ENCODE peak calls at places on chromosomes 7 and 10, in nine cellular contexts. One of them, this sample, is unnamed.
A peak's percentile ranks its signal among the peaks of the same experiment; 100 is the strongest.

GRCh38 chr10:12500406-12501303 is 151.3 kb downstream of the CAMK1D start:
- DNase-seq in hippocampal formation: no peak
- DNase-seq in stimulated activated CD8-positive, alpha-beta memory T cell treated with anti-CD3 and anti-CD28 coated beads, Interleukin-2, amount 100 ng/mL, for 48 hours: no peak
- DNase-seq in NCI-H748 treated with DMSO at 0.1 percent for 48 hours: peak; percentile 73
- DNase-seq in stomach: peak; percentile 23
- DNase-seq in activated CD8-positive, alpha-beta memory T cell treated with anti-CD3 and anti-CD28 coated beads for 48 hours: no peak
- DNase-seq in NCI-H1417: peak; percentile 62
- DNase-seq in neural progenitor cell: no peak
- DNase-seq in activated naive CD8-positive, alpha-beta T cell treated with anti-CD3 and anti-CD28 coated beads, Interleukin-2, amount 50 U/mL, for 24 hours: no peak
- DNase-seq in this sample: no peak

GRCh38 chr7:48130658-48131108 is 40.6 kb upstream of the ABCA13 start:
- DNase-seq in activated CD8-positive, alpha-beta memory T cell treated with anti-CD3 and anti-CD28 coated beads for 48 hours: no peak
- DNase-seq in NCI-H1417: no peak
- DNase-seq in stimulated activated CD8-positive, alpha-beta memory T cell treated with anti-CD3 and anti-CD28 coated beads, Interleukin-2, amount 100 ng/mL, for 48 hours: no peak
- DNase-seq in hippocampal formation: no peak
- DNase-seq in neural progenitor cell: no peak
- DNase-seq in activated naive CD8-positive, alpha-beta T cell treated with anti-CD3 and anti-CD28 coated beads, Interleukin-2, amount 50 U/mL, for 24 hours: no peak
- DNase-seq in NCI-H748 treated with DMSO at 0.1 percent for 48 hours: no peak
- DNase-seq in stomach: no peak
- DNase-seq in this sample: no peak

GRCh38 chr10:67917683-67918082 is 33.2 kb downstream of the SIRT1 start:
- DNase-seq in stimulated activated CD8-positive, alpha-beta memory T cell treated with anti-CD3 and anti-CD28 coated beads, Interleukin-2, amount 100 ng/mL, for 48 hours: no peak
- DNase-seq in hippocampal formation: no peak
- DNase-seq in neural progenitor cell: no peak
- DNase-seq in activated naive CD8-positive, alpha-beta T cell treated with anti-CD3 and anti-CD28 coated beads, Interleukin-2, amount 50 U/mL, for 24 hours: no peak
- DNase-seq in NCI-H748 treated with DMSO at 0.1 percent for 48 hours: no peak
- DNase-seq in activated CD8-positive, alpha-beta memory T cell treated with anti-CD3 and anti-CD28 coated beads for 48 hours: no peak
- DNase-seq in NCI-H1417: no peak
- DNase-seq in stomach: no peak
- DNase-seq in this sample: no peak

GRCh38 chr7:39353615-39354376 is 212.4 kb upstream of the YAE1 start:
- DNase-seq in stomach: peak; percentile 62
- DNase-seq in NCI-H1417: no peak
- DNase-seq in NCI-H748 treated with DMSO at 0.1 percent for 48 hours: peak; percentile 17
- DNase-seq in stimulated activated CD8-positive, alpha-beta memory T cell treated with anti-CD3 and anti-CD28 coated beads, Interleukin-2, amount 100 ng/mL, for 48 hours: no peak
- DNase-seq in activated naive CD8-positive, alpha-beta T cell treated with anti-CD3 and anti-CD28 coated beads, Interleukin-2, amount 50 U/mL, for 24 hours: no peak
- DNase-seq in neural progenitor cell: peak; percentile 81
- DNase-seq in activated CD8-positive, alpha-beta memory T cell treated with anti-CD3 and anti-CD28 coated beads for 48 hours: no peak
- DNase-seq in hippocampal formation: no peak
- DNase-seq in this sample: no peak

GRCh38 chr7:33128631-33128989 is 754 bp upstream of the BBS9 start:
- DNase-seq in neural progenitor cell: no peak
- DNase-seq in hippocampal formation: no peak
- DNase-seq in NCI-H748 treated with DMSO at 0.1 percent for 48 hours: no peak
- DNase-seq in activated CD8-positive, alpha-beta memory T cell treated with anti-CD3 and anti-CD28 coated beads for 48 hours: no peak
- DNase-seq in stimulated activated CD8-positive, alpha-beta memory T cell treated with anti-CD3 and anti-CD28 coated beads, Interleukin-2, amount 100 ng/mL, for 48 hours: no peak
- DNase-seq in activated naive CD8-positive, alpha-beta T cell treated with anti-CD3 and anti-CD28 coated beads, Interleukin-2, amount 50 U/mL, for 24 hours: no peak
- DNase-seq in stomach: no peak
- DNase-seq in NCI-H1417: no peak
- DNase-seq in this sample: no peak

GRCh38 chr7:135620447-135620846 is 41.9 kb upstream of the STMP1 start:
- DNase-seq in NCI-H748 treated with DMSO at 0.1 percent for 48 hours: no peak
- DNase-seq in neural progenitor cell: no peak
- DNase-seq in activated naive CD8-positive, alpha-beta T cell treated with anti-CD3 and anti-CD28 coated beads, Interleukin-2, amount 50 U/mL, for 24 hours: no peak
- DNase-seq in hippocampal formation: no peak
- DNase-seq in activated CD8-positive, alpha-beta memory T cell treated with anti-CD3 and anti-CD28 coated beads for 48 hours: no peak
- DNase-seq in stomach: no peak
- DNase-seq in NCI-H1417: no peak
- DNase-seq in stimulated activated CD8-positive, alpha-beta memory T cell treated with anti-CD3 and anti-CD28 coated beads, Interleukin-2, amount 100 ng/mL, for 48 hours: no peak
- DNase-seq in this sample: no peak

GRCh38 chr10:122953827-122954730 is at the start of gene C10orf88:
- DNase-seq in stimulated activated CD8-positive, alpha-beta memory T cell treated with anti-CD3 and anti-CD28 coated beads, Interleukin-2, amount 100 ng/mL, for 48 hours: peak; percentile 95
- DNase-seq in stomach: peak; percentile 97
- DNase-seq in hippocampal formation: peak; percentile 98
- DNase-seq in activated CD8-positive, alpha-beta memory T cell treated with anti-CD3 and anti-CD28 coated beads for 48 hours: peak; percentile 86
- DNase-seq in NCI-H1417: peak; percentile 93
- DNase-seq in neural progenitor cell: peak; percentile 98
- DNase-seq in NCI-H748 treated with DMSO at 0.1 percent for 48 hours: peak; percentile 90
- DNase-seq in activated naive CD8-positive, alpha-beta T cell treated with anti-CD3 and anti-CD28 coated beads, Interleukin-2, amount 50 U/mL, for 24 hours: peak; percentile 97
- DNase-seq in this sample: peak; percentile 99

GRCh38 chr10:124231188-124232135 is 138.1 kb upstream of the CHST15 start:
- DNase-seq in NCI-H748 treated with DMSO at 0.1 percent for 48 hours: no peak
- DNase-seq in activated CD8-positive, alpha-beta memory T cell treated with anti-CD3 and anti-CD28 coated beads for 48 hours: no peak
- DNase-seq in neural progenitor cell: no peak
- DNase-seq in stomach: no peak
- DNase-seq in hippocampal formation: no peak
- DNase-seq in activated naive CD8-positive, alpha-beta T cell treated with anti-CD3 and anti-CD28 coated beads, Interleukin-2, amount 50 U/mL, for 24 hours: peak; percentile 32
- DNase-seq in stimulated activated CD8-positive, alpha-beta memory T cell treated with anti-CD3 and anti-CD28 coated beads, Interleukin-2, amount 100 ng/mL, for 48 hours: peak; percentile 8
- DNase-seq in NCI-H1417: no peak
- DNase-seq in this sample: no peak

GRCh38 chr7:7962851-7963250 is 5.7 kb upstream of the GLCCI1 start:
- DNase-seq in activated naive CD8-positive, alpha-beta T cell treated with anti-CD3 and anti-CD28 coated beads, Interleukin-2, amount 50 U/mL, for 24 hours: no peak
- DNase-seq in NCI-H748 treated with DMSO at 0.1 percent for 48 hours: no peak
- DNase-seq in stimulated activated CD8-positive, alpha-beta memory T cell treated with anti-CD3 and anti-CD28 coated beads, Interleukin-2, amount 100 ng/mL, for 48 hours: no peak
- DNase-seq in stomach: no peak
- DNase-seq in neural progenitor cell: no peak
- DNase-seq in hippocampal formation: no peak
- DNase-seq in activated CD8-positive, alpha-beta memory T cell treated with anti-CD3 and anti-CD28 coated beads for 48 hours: no peak
- DNase-seq in NCI-H1417: no peak
- DNase-seq in this sample: no peak

GRCh38 chr10:51097546-51097945 is 23.3 kb downstream of the PRKG1 start:
- DNase-seq in NCI-H1417: no peak
- DNase-seq in activated naive CD8-positive, alpha-beta T cell treated with anti-CD3 and anti-CD28 coated beads, Interleukin-2, amount 50 U/mL, for 24 hours: no peak
- DNase-seq in stomach: no peak
- DNase-seq in stimulated activated CD8-positive, alpha-beta memory T cell treated with anti-CD3 and anti-CD28 coated beads, Interleukin-2, amount 100 ng/mL, for 48 hours: no peak
- DNase-seq in NCI-H748 treated with DMSO at 0.1 percent for 48 hours: no peak
- DNase-seq in activated CD8-positive, alpha-beta memory T cell treated with anti-CD3 and anti-CD28 coated beads for 48 hours: no peak
- DNase-seq in neural progenitor cell: no peak
- DNase-seq in hippocampal formation: no peak
- DNase-seq in this sample: no peak

GRCh38 chr10:13823046-13823711 is 236.4 kb downstream of the PRPF18 start:
- DNase-seq in activated naive CD8-positive, alpha-beta T cell treated with anti-CD3 and anti-CD28 coated beads, Interleukin-2, amount 50 U/mL, for 24 hours: no peak
- DNase-seq in stimulated activated CD8-positive, alpha-beta memory T cell treated with anti-CD3 and anti-CD28 coated beads, Interleukin-2, amount 100 ng/mL, for 48 hours: no peak
- DNase-seq in neural progenitor cell: peak; percentile 40
- DNase-seq in hippocampal formation: peak; percentile 33
- DNase-seq in stomach: no peak
- DNase-seq in activated CD8-positive, alpha-beta memory T cell treated with anti-CD3 and anti-CD28 coated beads for 48 hours: no peak
- DNase-seq in NCI-H1417: no peak
- DNase-seq in NCI-H748 treated with DMSO at 0.1 percent for 48 hours: no peak
- DNase-seq in this sample: no peak

GRCh38 chr10:404341-404740 is 269.1 kb downstream of the ZMYND11 start:
- DNase-seq in stimulated activated CD8-positive, alpha-beta memory T cell treated with anti-CD3 and anti-CD28 coated beads, Interleukin-2, amount 100 ng/mL, for 48 hours: no peak
- DNase-seq in neural progenitor cell: no peak
- DNase-seq in activated CD8-positive, alpha-beta memory T cell treated with anti-CD3 and anti-CD28 coated beads for 48 hours: no peak
- DNase-seq in activated naive CD8-positive, alpha-beta T cell treated with anti-CD3 and anti-CD28 coated beads, Interleukin-2, amount 50 U/mL, for 24 hours: no peak
- DNase-seq in NCI-H748 treated with DMSO at 0.1 percent for 48 hours: no peak
- DNase-seq in stomach: no peak
- DNase-seq in hippocampal formation: no peak
- DNase-seq in NCI-H1417: no peak
- DNase-seq in this sample: no peak

GRCh38 chr7:40489844-40490602 is 355.2 kb downstream of the SUGCT start:
- DNase-seq in hippocampal formation: no peak
- DNase-seq in stomach: no peak
- DNase-seq in neural progenitor cell: no peak
- DNase-seq in NCI-H1417: no peak
- DNase-seq in activated CD8-positive, alpha-beta memory T cell treated with anti-CD3 and anti-CD28 coated beads for 48 hours: no peak
- DNase-seq in NCI-H748 treated with DMSO at 0.1 percent for 48 hours: no peak
- DNase-seq in stimulated activated CD8-positive, alpha-beta memory T cell treated with anti-CD3 and anti-CD28 coated beads, Interleukin-2, amount 100 ng/mL, for 48 hours: no peak
- DNase-seq in activated naive CD8-positive, alpha-beta T cell treated with anti-CD3 and anti-CD28 coated beads, Interleukin-2, amount 50 U/mL, for 24 hours: no peak
- DNase-seq in this sample: no peak

GRCh38 chr7:27162930-27163775 is 2.2 kb downstream of the HOXA9 start:
- DNase-seq in NCI-H1417: no peak
- DNase-seq in activated naive CD8-positive, alpha-beta T cell treated with anti-CD3 and anti-CD28 coated beads, Interleukin-2, amount 50 U/mL, for 24 hours: no peak
- DNase-seq in hippocampal formation: no peak
- DNase-seq in NCI-H748 treated with DMSO at 0.1 percent for 48 hours: no peak
- DNase-seq in neural progenitor cell: no peak
- DNase-seq in activated CD8-positive, alpha-beta memory T cell treated with anti-CD3 and anti-CD28 coated beads for 48 hours: no peak
- DNase-seq in stimulated activated CD8-positive, alpha-beta memory T cell treated with anti-CD3 and anti-CD28 coated beads, Interleukin-2, amount 100 ng/mL, for 48 hours: no peak
- DNase-seq in stomach: no peak
- DNase-seq in this sample: no peak

GRCh38 chr7:92621026-92621540 is 30.9 kb upstream of the FAM133B start:
- DNase-seq in neural progenitor cell: peak; percentile 67
- DNase-seq in stimulated activated CD8-positive, alpha-beta memory T cell treated with anti-CD3 and anti-CD28 coated beads, Interleukin-2, amount 100 ng/mL, for 48 hours: peak; percentile 56
- DNase-seq in NCI-H748 treated with DMSO at 0.1 percent for 48 hours: peak; percentile 46
- DNase-seq in stomach: peak; percentile 55
- DNase-seq in NCI-H1417: peak; percentile 66
- DNase-seq in activated naive CD8-positive, alpha-beta T cell treated with anti-CD3 and anti-CD28 coated beads, Interleukin-2, amount 50 U/mL, for 24 hours: peak; percentile 80
- DNase-seq in hippocampal formation: peak; percentile 81
- DNase-seq in activated CD8-positive, alpha-beta memory T cell treated with anti-CD3 and anti-CD28 coated beads for 48 hours: no peak
- DNase-seq in this sample: peak; percentile 85

GRCh38 chr10:6700066-6700465 is 120.0 kb upstream of the PRKCQ start:
- DNase-seq in stomach: no peak
- DNase-seq in NCI-H748 treated with DMSO at 0.1 percent for 48 hours: no peak
- DNase-seq in neural progenitor cell: no peak
- DNase-seq in NCI-H1417: no peak
- DNase-seq in activated CD8-positive, alpha-beta memory T cell treated with anti-CD3 and anti-CD28 coated beads for 48 hours: no peak
- DNase-seq in activated naive CD8-positive, alpha-beta T cell treated with anti-CD3 and anti-CD28 coated beads, Interleukin-2, amount 50 U/mL, for 24 hours: no peak
- DNase-seq in hippocampal formation: no peak
- DNase-seq in stimulated activated CD8-positive, alpha-beta memory T cell treated with anti-CD3 and anti-CD28 coated beads, Interleukin-2, amount 100 ng/mL, for 48 hours: no peak
- DNase-seq in this sample: no peak

GRCh38 chr7:80659120-80660055 is 20.9 kb downstream of the CD36 start:
- DNase-seq in NCI-H748 treated with DMSO at 0.1 percent for 48 hours: peak; percentile 48
- DNase-seq in NCI-H1417: peak; percentile 52
- DNase-seq in hippocampal formation: peak; percentile 40
- DNase-seq in stomach: no peak
- DNase-seq in neural progenitor cell: peak; percentile 37
- DNase-seq in activated naive CD8-positive, alpha-beta T cell treated with anti-CD3 and anti-CD28 coated beads, Interleukin-2, amount 50 U/mL, for 24 hours: no peak
- DNase-seq in activated CD8-positive, alpha-beta memory T cell treated with anti-CD3 and anti-CD28 coated beads for 48 hours: no peak
- DNase-seq in stimulated activated CD8-positive, alpha-beta memory T cell treated with anti-CD3 and anti-CD28 coated beads, Interleukin-2, amount 100 ng/mL, for 48 hours: no peak
- DNase-seq in this sample: peak; percentile 30

GRCh38 chr10:94192974-94193373 is 169.8 kb downstream of the NOC3L start:
- DNase-seq in activated CD8-positive, alpha-beta memory T cell treated with anti-CD3 and anti-CD28 coated beads for 48 hours: no peak
- DNase-seq in activated naive CD8-positive, alpha-beta T cell treated with anti-CD3 and anti-CD28 coated beads, Interleukin-2, amount 50 U/mL, for 24 hours: no peak
- DNase-seq in NCI-H748 treated with DMSO at 0.1 percent for 48 hours: no peak
- DNase-seq in stimulated activated CD8-positive, alpha-beta memory T cell treated with anti-CD3 and anti-CD28 coated beads, Interleukin-2, amount 100 ng/mL, for 48 hours: no peak
- DNase-seq in NCI-H1417: no peak
- DNase-seq in stomach: no peak
- DNase-seq in neural progenitor cell: peak; percentile 8
- DNase-seq in hippocampal formation: no peak
- DNase-seq in this sample: no peak

GRCh38 chr7:24701232-24701898 is 55.9 kb downstream of the GSDME start:
- DNase-seq in neural progenitor cell: no peak
- DNase-seq in NCI-H1417: peak; percentile 54
- DNase-seq in NCI-H748 treated with DMSO at 0.1 percent for 48 hours: no peak
- DNase-seq in activated CD8-positive, alpha-beta memory T cell treated with anti-CD3 and anti-CD28 coated beads for 48 hours: no peak
- DNase-seq in stimulated activated CD8-positive, alpha-beta memory T cell treated with anti-CD3 and anti-CD28 coated beads, Interleukin-2, amount 100 ng/mL, for 48 hours: no peak
- DNase-seq in stomach: no peak
- DNase-seq in hippocampal formation: peak; percentile 57
- DNase-seq in activated naive CD8-positive, alpha-beta T cell treated with anti-CD3 and anti-CD28 coated beads, Interleukin-2, amount 50 U/mL, for 24 hours: no peak
- DNase-seq in this sample: no peak

GRCh38 chr7:137697026-137697425 is 149.7 kb downstream of the DGKI start:
- DNase-seq in neural progenitor cell: no peak
- DNase-seq in hippocampal formation: no peak
- DNase-seq in stomach: no peak
- DNase-seq in stimulated activated CD8-positive, alpha-beta memory T cell treated with anti-CD3 and anti-CD28 coated beads, Interleukin-2, amount 100 ng/mL, for 48 hours: no peak
- DNase-seq in activated naive CD8-positive, alpha-beta T cell treated with anti-CD3 and anti-CD28 coated beads, Interleukin-2, amount 50 U/mL, for 24 hours: no peak
- DNase-seq in NCI-H1417: no peak
- DNase-seq in activated CD8-positive, alpha-beta memory T cell treated with anti-CD3 and anti-CD28 coated beads for 48 hours: no peak
- DNase-seq in NCI-H748 treated with DMSO at 0.1 percent for 48 hours: no peak
- DNase-seq in this sample: no peak

GRCh38 chr10:122149138-122149606 is 121.9 kb upstream of the BTBD16 start:
- DNase-seq in neural progenitor cell: no peak
- DNase-seq in NCI-H1417: no peak
- DNase-seq in activated CD8-positive, alpha-beta memory T cell treated with anti-CD3 and anti-CD28 coated beads for 48 hours: no peak
- DNase-seq in stimulated activated CD8-positive, alpha-beta memory T cell treated with anti-CD3 and anti-CD28 coated beads, Interleukin-2, amount 100 ng/mL, for 48 hours: no peak
- DNase-seq in activated naive CD8-positive, alpha-beta T cell treated with anti-CD3 and anti-CD28 coated beads, Interleukin-2, amount 50 U/mL, for 24 hours: no peak
- DNase-seq in stomach: no peak
- DNase-seq in hippocampal formation: no peak
- DNase-seq in NCI-H748 treated with DMSO at 0.1 percent for 48 hours: no peak
- DNase-seq in this sample: no peak

GRCh38 chr10:118214751-118215150 is 127.4 kb downstream of the FAM204A start:
- DNase-seq in hippocampal formation: no peak
- DNase-seq in neural progenitor cell: no peak
- DNase-seq in activated naive CD8-positive, alpha-beta T cell treated with anti-CD3 and anti-CD28 coated beads, Interleukin-2, amount 50 U/mL, for 24 hours: no peak
- DNase-seq in stomach: no peak
- DNase-seq in NCI-H1417: no peak
- DNase-seq in NCI-H748 treated with DMSO at 0.1 percent for 48 hours: no peak
- DNase-seq in stimulated activated CD8-positive, alpha-beta memory T cell treated with anti-CD3 and anti-CD28 coated beads, Interleukin-2, amount 100 ng/mL, for 48 hours: no peak
- DNase-seq in activated CD8-positive, alpha-beta memory T cell treated with anti-CD3 and anti-CD28 coated beads for 48 hours: no peak
- DNase-seq in this sample: no peak

This sample was measured in A549.